ENCODE peak calls at places on chromosomes 1 and 21, in four cellular contexts. F, J, Y and X are unnamed samples.

GRCh38 chr1:58895559-58896135 is 111.8 kb upstream of the JUN start:
- DNase-seq in Y (no peak), J (no peak), F (no peak), X (no peak)

GRCh38 chr1:238955934-238956333 is 430.4 kb upstream of the CHRM3 start:
- DNase-seq in Y (no peak), J (no peak), F (no peak), X (no peak)

GRCh38 chr1:16924919-16925477 is 3.3 kb downstream of the CROCC start:
- DNase-seq in Y (no peak), J (no peak), F (no peak), X (no peak)

GRCh38 chr1:61223140-61223539 is 140.8 kb downstream of the NFIA start:
- DNase-seq in Y (no peak), F (peak; percentile 58), J (no peak), X (no peak)

GRCh38 chr1:212982430-212983152 is 32.2 kb downstream of the VASH2 start:
- DNase-seq in Y (no peak), J (no peak), F (no peak), X (no peak)

GRCh38 chr1:117976381-117976780 is 46.8 kb downstream of the WDR3 start:
- DNase-seq in F (no peak), Y (no peak), J (no peak), X (no peak)

GRCh38 chr21:41029573-41029972 is 138.4 kb upstream of the BACE2 start:
- DNase-seq in F (no peak), Y (no peak), J (no peak), X (no peak)

GRCh38 chr1:151720190-151720953 is 950 bp upstream of the RIIAD1 start:
- DNase-seq in J (no peak), F (no peak), Y (peak; percentile 27), X (no peak)

DNA sequence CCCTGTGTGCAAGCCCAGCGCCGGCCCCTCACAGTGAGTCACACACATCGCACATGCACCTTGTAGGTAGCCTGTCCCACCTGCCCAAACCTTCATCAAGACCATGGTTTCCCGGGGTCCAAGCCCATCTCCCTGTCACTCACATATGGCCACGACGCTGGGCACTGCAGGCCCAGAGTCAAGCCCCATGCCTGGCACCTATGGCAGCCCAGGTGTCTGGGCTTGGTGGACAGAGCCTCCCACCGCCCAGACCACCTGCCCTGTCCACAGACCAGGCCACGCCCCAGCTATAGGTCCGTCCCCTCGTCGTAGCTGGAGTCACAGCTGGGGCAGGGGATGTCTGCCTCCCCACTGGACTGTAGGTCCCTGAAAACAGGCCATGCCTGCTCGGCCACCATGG is 48.2 kb downstream of the MEGF6 start:
- DNase-seq in J (no peak), F (no peak), Y (no peak), X (no peak)
- TF ChIP-seq SP1 in J (no peak), F (no peak), Y (no peak), X (no peak)

GRCh38 chr1:3013371-3014038 is 7.8 kb upstream of the ACTRT2 start:
- DNase-seq in Y (no peak), F (no peak), J (no peak), X (no peak)

GRCh38 chr1:3011631-3012510 is 9.4 kb upstream of the ACTRT2 start:
- DNase-seq in F (no peak), Y (no peak), J (no peak), X (no peak)

GRCh38 chr1:3011127-3011526 is 10.1 kb upstream of the ACTRT2 start:
- DNase-seq in J (no peak), F (no peak), Y (no peak), X (no peak)

GRCh38 chr1:3014041-3014440 is 7.2 kb upstream of the ACTRT2 start:
- DNase-seq in Y (no peak), F (no peak), J (no peak), X (no peak)

DNA sequence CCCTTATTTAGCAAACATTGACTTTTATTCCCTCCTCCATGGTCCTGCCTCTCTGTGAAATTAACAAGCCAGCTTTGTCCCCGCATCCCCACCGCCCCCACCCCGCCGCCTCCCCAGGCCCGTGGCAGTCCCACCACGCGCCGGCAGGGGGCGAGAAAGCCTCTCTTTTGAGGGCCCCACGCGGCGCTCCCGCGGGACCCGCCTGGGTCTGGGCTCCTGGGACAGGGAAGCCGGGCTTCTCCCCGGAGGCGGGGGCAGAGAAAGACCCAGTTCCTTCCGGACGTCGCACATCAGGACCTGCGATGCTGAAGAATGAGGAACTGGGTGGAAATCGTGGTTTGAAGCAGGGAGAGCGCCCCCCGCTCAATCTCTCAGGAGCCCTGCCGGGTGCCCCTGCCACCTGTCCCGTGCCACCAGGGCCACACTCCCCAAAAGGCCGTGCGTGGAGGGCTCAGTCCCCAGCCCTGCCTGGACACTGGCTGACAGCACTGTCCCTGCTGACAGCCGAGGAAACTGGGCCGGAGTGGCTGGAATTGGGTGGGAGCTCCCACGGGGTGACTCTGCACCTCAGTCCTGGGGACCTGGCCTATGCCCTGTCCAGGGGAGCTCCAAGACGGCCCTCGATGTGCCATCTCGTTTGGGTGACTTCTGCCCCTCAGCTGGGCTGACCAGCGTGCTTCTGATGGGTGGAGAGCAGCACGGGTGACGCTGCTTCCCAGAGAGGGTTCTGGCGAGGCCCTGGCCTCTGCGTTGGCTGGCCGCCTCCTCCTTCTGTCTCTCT is 8.6 kb upstream of the ACTRT2 start:
- DNase-seq in F (peak; percentile 12), Y (no peak), J (peak; percentile 86), X (peak; percentile 77)
- TF ChIP-seq CTCF in F (peak; percentile 74), Y (no peak), J (peak; percentile 61), X (peak; percentile 80)

DNA sequence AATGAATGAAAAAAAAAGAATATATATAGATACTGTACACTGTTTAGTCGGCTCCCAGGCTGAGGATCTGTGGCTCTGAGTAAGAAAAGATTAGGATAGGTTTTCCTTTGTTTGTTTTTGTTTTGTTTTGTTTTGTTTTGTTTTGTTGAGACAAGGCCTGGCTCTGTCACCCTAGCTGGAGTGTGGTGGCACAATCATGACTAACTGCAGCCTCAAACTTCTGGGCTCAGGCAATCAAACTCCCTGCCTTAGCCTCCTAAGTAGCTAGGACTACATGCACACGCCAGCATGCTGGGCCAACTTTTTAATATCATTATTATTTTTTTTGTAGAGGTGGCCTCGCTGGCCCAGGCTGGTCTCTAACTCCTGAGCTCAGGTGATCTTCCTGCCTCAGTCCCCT is 87.9 kb upstream of the PTBP2 start:
- DNase-seq in Y (no peak), F (no peak), J (no peak), X (no peak)
- TF ChIP-seq CREM in Y (no peak), F (no peak), J (no peak), X (no peak)

GRCh38 chr1:50622259-50622658 is 199.0 kb upstream of the DMRTA2 start:
- DNase-seq in Y (no peak), J (no peak), F (no peak), X (no peak)

GRCh38 chr1:50615036-50615750 is 191.9 kb upstream of the DMRTA2 start:
- DNase-seq in Y (no peak), F (no peak), J (no peak), X (no peak)

GRCh38 chr1:50620680-50621329 is 197.6 kb upstream of the DMRTA2 start:
- DNase-seq in J (peak; percentile 46), F (peak; percentile 45), Y (no peak), X (peak; percentile 32)
- TF ChIP-seq SP1 in J (no peak), F (no peak), Y (no peak), X (no peak)

DNA sequence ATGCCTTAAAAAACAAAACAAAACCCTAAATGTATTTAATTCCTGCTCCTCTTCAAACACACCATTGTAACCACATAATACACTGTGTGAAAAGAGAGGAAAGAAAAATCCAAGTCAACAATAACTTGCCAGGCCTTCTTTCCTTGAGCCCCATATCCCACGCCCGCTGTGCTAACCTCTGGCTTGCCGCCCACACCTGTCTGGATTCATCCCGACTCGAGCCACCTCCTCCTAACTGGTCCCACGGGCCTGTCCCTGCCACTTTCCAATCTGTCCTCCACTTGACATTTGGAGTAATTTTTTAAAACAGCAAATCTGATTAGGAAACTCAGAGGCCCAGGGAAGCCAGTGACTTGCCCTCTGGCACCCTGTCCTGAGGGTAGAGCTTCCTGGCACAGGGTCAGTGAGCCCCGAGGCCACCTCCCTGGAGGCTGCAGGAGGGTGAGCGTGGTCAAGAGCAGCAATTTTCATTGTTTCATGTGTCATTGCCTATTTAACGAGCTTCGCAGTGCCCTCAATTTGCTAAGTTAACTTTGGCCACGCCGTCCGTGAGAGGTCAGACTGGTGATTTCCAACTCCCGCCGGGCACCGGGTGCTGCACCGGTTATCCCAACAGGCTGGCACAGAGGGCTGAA is 54.1 kb downstream of the B3GALT5 start:
- DNase-seq in J (no peak), Y (no peak), F (no peak), X (no peak)
- TF ChIP-seq CTCF in J (no peak), Y (no peak), F (no peak), X (no peak)

GRCh38 chr21:27201197-27201596 is 234.3 kb upstream of the ADAMTS5 start:
- DNase-seq in Y (no peak), J (no peak), F (no peak), X (no peak)
- TF ChIP-seq CREM in Y (no peak), J (no peak), F (no peak), X (no peak)

GRCh38 chr1:234611799-234612351 is 1.9 kb upstream of the IRF2BP2 start:
- DNase-seq in J (no peak), Y (no peak), F (peak; percentile 96), X (peak; percentile 24)
- TF ChIP-seq SP1 in J (no peak), Y (no peak), F (no peak), X (no peak)

GRCh38 chr21:26032263-26032662 is 138.3 kb downstream of the APP start:
- DNase-seq in J (no peak), Y (no peak), F (no peak), X (no peak)
- TF ChIP-seq CTCF in J (no peak), Y (no peak), F (no peak), X (no peak)